ENCODE peak calls at places on chromosomes 6 and 20, in six cellular contexts. One of them, this sample, is unnamed. For H3K4me1, the result is how much of the 10 kb centered on the place peaks cover.

GRCh38 chr6:40436685-40437604 is 150.2 kb downstream of the LRFN2 start:
- DNase-seq in HCT116: no peak
- DNase-seq in IMR-90: no peak
- DNase-seq in GM23338: no peak
- DNase-seq in fibroblast of lung: no peak
- DNase-seq in right cardiac atrium: no peak
- DNase-seq in this sample: no peak

GRCh38 chr6:54892831-54893230 is 46.3 kb downstream of the FAM83B start:
- DNase-seq in HCT116: peak
- DNase-seq in fibroblast of lung: peak
- DNase-seq in right cardiac atrium: no peak
- DNase-seq in GM23338: no peak
- DNase-seq in IMR-90: peak
- DNase-seq in this sample: no peak

GRCh38 chr6:99393698-99394531 is at the start of gene COQ3:
- DNase-seq in HCT116: peak
- DNase-seq in GM23338: peak
- DNase-seq in fibroblast of lung: peak
- DNase-seq in IMR-90: peak
- DNase-seq in right cardiac atrium: peak
- DNase-seq in this sample: peak

GRCh38 chr6:102981631-102982030 is 1588.1 kb downstream of the GRIK2 start:
- DNase-seq in IMR-90: no peak
- DNase-seq in HCT116: no peak
- DNase-seq in right cardiac atrium: no peak
- DNase-seq in GM23338: no peak
- DNase-seq in fibroblast of lung: no peak
- DNase-seq in this sample: no peak

GRCh38 chr6:144418969-144419545 is 133.9 kb downstream of the UTRN start:
- DNase-seq in right cardiac atrium: no peak
- DNase-seq in IMR-90: no peak
- DNase-seq in GM23338: no peak
- DNase-seq in fibroblast of lung: no peak
- DNase-seq in HCT116: no peak
- DNase-seq in this sample: no peak

GRCh38 chr6:26155066-26155925 is 68.1 kb downstream of the HFE start:
- DNase-seq in HCT116: no peak
- DNase-seq in right cardiac atrium: peak
- DNase-seq in IMR-90: no peak
- DNase-seq in GM23338: peak
- DNase-seq in fibroblast of lung: peak
- DNase-seq in this sample: peak

GRCh38 chr20:51142448-51142847 is 119.5 kb upstream of the KCNG1 start:
- DNase-seq in right cardiac atrium: no peak
- DNase-seq in fibroblast of lung: no peak
- DNase-seq in IMR-90: no peak
- DNase-seq in HCT116: no peak
- DNase-seq in GM23338: no peak
- DNase-seq in this sample: no peak

GRCh38 chr6:153131037-153131981 is at the start of gene RGS17:
- DNase-seq in fibroblast of lung: peak
- DNase-seq in GM23338: peak
- DNase-seq in IMR-90: peak
- DNase-seq in HCT116: no peak
- DNase-seq in right cardiac atrium: peak
- DNase-seq in this sample: peak

GRCh38 chr6:63097222-63097621 is 114.0 kb upstream of the FKBP1C start:
- DNase-seq in right cardiac atrium: no peak
- DNase-seq in GM23338: no peak
- DNase-seq in HCT116: no peak
- DNase-seq in fibroblast of lung: no peak
- DNase-seq in IMR-90: no peak
- DNase-seq in this sample: no peak
- H3K4me1 ChIP-seq in right cardiac atrium: under half
- H3K4me1 ChIP-seq in GM23338: under half
- H3K4me1 ChIP-seq in HCT116: under half
- H3K4me1 ChIP-seq in fibroblast of lung: under half
- H3K4me1 ChIP-seq in IMR-90: under half
- H3K4me1 ChIP-seq in this sample: under half

GRCh38 chr6:135854799-135855198 is 3.3 kb downstream of the PDE7B start:
- DNase-seq in fibroblast of lung: no peak
- DNase-seq in GM23338: no peak
- DNase-seq in right cardiac atrium: no peak
- DNase-seq in IMR-90: no peak
- DNase-seq in HCT116: no peak
- DNase-seq in this sample: no peak
- H3K4me1 ChIP-seq in fibroblast of lung: under half
- H3K4me1 ChIP-seq in GM23338: under half
- H3K4me1 ChIP-seq in right cardiac atrium: under half
- H3K4me1 ChIP-seq in IMR-90: under half
- H3K4me1 ChIP-seq in HCT116: under half
- H3K4me1 ChIP-seq in this sample: under half

DNA sequence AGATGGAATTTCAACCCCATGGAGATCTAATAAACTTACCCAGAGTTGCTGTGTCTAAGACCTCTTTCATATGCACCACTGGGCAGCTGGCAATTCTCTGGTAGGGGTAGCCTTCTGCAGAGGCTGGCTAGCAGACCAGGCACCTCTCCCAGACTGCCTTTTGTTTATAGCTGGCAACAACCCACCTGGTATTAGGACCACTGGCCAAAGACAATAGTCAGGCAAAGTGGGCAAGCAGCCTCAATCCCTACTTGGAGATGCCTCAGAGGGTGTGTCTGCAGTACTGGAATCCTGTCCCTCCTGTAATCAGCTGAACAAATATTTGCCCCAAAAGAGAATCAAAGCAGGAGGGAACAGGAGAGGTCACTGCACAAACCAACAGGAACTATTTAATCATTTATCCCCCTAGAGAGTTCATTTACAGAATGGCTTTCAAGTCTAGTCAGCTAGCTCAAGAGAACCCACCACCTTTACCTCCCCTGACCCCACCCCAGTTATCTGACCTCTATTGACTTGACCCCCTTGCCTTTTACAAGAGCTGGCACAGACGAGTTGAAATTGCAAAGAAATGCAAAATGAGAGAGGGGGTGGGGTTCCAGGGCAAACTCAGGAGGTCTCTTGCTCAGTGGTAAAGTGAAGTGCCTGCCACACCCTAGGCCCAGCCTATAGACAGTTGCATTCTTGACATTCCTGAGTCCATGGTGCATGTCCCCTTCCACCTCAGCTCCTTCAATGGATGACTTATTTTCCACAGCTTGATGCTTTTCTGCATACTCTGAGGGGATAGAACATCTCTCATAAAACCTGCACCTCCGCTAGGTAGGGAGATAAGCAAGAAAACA is 2.8 kb downstream of the BCL2L1 start:
- DNase-seq in right cardiac atrium: no peak
- DNase-seq in IMR-90: no peak
- DNase-seq in fibroblast of lung: no peak
- DNase-seq in HCT116: no peak
- DNase-seq in GM23338: peak
- DNase-seq in this sample: peak
- H3K4me1 ChIP-seq in right cardiac atrium: under half
- H3K4me1 ChIP-seq in IMR-90: under half
- H3K4me1 ChIP-seq in fibroblast of lung: under half
- H3K4me1 ChIP-seq in HCT116: half or more
- H3K4me1 ChIP-seq in GM23338: half or more
- H3K4me1 ChIP-seq in this sample: under half

GRCh38 chr6:32971581-32972352 is 3.4 kb downstream of the BRD2 start:
- DNase-seq in HCT116: peak
- DNase-seq in fibroblast of lung: peak
- DNase-seq in IMR-90: peak
- DNase-seq in right cardiac atrium: peak
- DNase-seq in GM23338: peak
- DNase-seq in this sample: peak
- H3K4me1 ChIP-seq in HCT116: under half
- H3K4me1 ChIP-seq in fibroblast of lung: under half
- H3K4me1 ChIP-seq in IMR-90: under half
- H3K4me1 ChIP-seq in right cardiac atrium: under half
- H3K4me1 ChIP-seq in GM23338: under half
- H3K4me1 ChIP-seq in this sample: under half

DNA sequence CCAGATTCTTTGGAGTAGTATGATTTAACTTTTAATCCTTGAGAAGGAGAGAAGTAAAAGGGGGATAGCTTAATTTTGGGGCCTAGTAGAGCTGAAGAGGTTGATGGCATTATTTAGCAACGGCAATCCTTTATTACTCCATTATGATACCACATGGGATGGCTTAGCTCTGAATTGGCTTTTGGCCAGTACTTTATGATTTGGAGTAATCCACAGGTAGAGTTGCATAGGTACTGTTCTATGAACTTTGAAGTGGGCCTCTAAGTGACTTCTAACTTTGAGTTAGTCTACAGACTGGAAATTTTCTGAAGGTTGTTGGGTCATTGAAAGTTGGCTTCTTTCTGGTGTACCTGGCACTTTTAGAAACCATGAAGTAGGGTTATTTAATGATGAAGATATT is 11.6 kb downstream of the YWHAB start:
- DNase-seq in HCT116: no peak
- DNase-seq in IMR-90: no peak
- DNase-seq in fibroblast of lung: no peak
- DNase-seq in right cardiac atrium: no peak
- DNase-seq in GM23338: no peak
- DNase-seq in this sample: no peak
- H3K4me1 ChIP-seq in HCT116: under half
- H3K4me1 ChIP-seq in IMR-90: under half
- H3K4me1 ChIP-seq in fibroblast of lung: under half
- H3K4me1 ChIP-seq in right cardiac atrium: under half
- H3K4me1 ChIP-seq in GM23338: under half
- H3K4me1 ChIP-seq in this sample: under half

DNA sequence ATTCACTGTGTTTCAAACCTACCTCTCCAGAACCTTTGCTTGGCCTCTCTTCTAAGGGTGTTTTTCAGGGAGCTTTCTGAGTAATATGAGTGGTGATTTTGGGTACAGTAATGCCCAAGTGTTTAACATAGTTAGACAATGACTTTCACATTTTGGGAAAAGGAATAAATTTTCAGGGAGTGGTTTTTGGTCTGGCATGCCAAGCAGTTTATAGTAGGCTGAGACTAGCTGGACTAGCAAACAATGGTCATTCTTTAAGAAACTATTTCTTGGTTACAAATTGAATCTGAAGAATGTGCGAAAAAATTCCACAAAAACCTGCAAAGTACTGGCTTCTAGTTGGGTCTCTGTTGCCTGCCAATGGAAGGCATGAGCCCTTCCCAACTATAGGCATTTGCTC is 15.4 kb downstream of the FNDC1 start:
- DNase-seq in IMR-90: no peak
- DNase-seq in right cardiac atrium: no peak
- DNase-seq in fibroblast of lung: no peak
- DNase-seq in GM23338: no peak
- DNase-seq in HCT116: no peak
- DNase-seq in this sample: no peak
- H3K4me1 ChIP-seq in IMR-90: under half
- H3K4me1 ChIP-seq in right cardiac atrium: under half
- H3K4me1 ChIP-seq in fibroblast of lung: under half
- H3K4me1 ChIP-seq in GM23338: under half
- H3K4me1 ChIP-seq in HCT116: under half
- H3K4me1 ChIP-seq in this sample: under half

GRCh38 chr20:10635476-10636208 is 38.2 kb downstream of the JAG1 start:
- DNase-seq in GM23338: no peak
- DNase-seq in fibroblast of lung: no peak
- DNase-seq in right cardiac atrium: no peak
- DNase-seq in HCT116: no peak
- DNase-seq in IMR-90: no peak
- DNase-seq in this sample: no peak

GRCh38 chr20:10639051-10639761 is 34.6 kb downstream of the JAG1 start:
- DNase-seq in IMR-90: peak
- DNase-seq in GM23338: no peak
- DNase-seq in fibroblast of lung: peak
- DNase-seq in HCT116: no peak
- DNase-seq in right cardiac atrium: no peak
- DNase-seq in this sample: no peak

GRCh38 chr20:10636326-10636818 is 37.4 kb downstream of the JAG1 start:
- DNase-seq in IMR-90: peak
- DNase-seq in HCT116: no peak
- DNase-seq in GM23338: no peak
- DNase-seq in right cardiac atrium: no peak
- DNase-seq in fibroblast of lung: peak
- DNase-seq in this sample: no peak

GRCh38 chr20:10637563-10637962 is 36.2 kb downstream of the JAG1 start:
- DNase-seq in fibroblast of lung: peak
- DNase-seq in GM23338: peak
- DNase-seq in IMR-90: no peak
- DNase-seq in right cardiac atrium: no peak
- DNase-seq in HCT116: no peak
- DNase-seq in this sample: peak

DNA sequence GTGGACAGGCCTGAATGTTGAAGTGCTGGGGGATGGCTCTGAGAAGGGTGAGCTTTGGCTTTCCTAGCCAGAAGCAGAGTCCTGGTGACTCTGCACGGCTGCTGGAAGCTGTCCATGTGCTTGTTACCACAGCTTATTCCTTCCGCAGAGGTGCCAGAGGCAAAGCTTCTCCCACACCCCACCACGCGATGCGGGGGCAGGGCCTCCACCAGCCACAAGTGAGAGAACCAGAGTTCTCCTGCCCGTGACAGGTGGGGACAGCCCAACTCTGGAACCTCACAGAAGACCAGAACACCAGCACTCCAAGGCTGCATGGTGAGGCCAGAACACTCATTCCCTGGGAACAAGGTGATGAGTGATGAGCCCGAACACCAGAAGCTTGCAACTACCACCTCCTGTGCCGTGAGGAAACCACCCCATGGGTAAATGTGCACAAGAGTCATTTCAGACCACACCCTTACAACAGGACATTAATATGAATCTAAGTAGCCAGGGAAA is 36.7 kb downstream of the JAG1 start:
- DNase-seq in GM23338: no peak
- DNase-seq in HCT116: no peak
- DNase-seq in IMR-90: peak
- DNase-seq in right cardiac atrium: peak
- DNase-seq in fibroblast of lung: peak
- DNase-seq in this sample: no peak
- H3K4me1 ChIP-seq in GM23338: half or more
- H3K4me1 ChIP-seq in HCT116: under half
- H3K4me1 ChIP-seq in IMR-90: under half
- H3K4me1 ChIP-seq in right cardiac atrium: under half
- H3K4me1 ChIP-seq in fibroblast of lung: under half
- H3K4me1 ChIP-seq in this sample: under half

GRCh38 chr6:31713991-31714684 is 1.0 kb upstream of the LY6G6D start:
- DNase-seq in fibroblast of lung: no peak
- DNase-seq in HCT116: no peak
- DNase-seq in right cardiac atrium: no peak
- DNase-seq in IMR-90: no peak
- DNase-seq in GM23338: peak
- DNase-seq in this sample: peak

GRCh38 chr6:31713465-31713864 is 1.7 kb upstream of the LY6G6D start:
- DNase-seq in HCT116: no peak
- DNase-seq in IMR-90: no peak
- DNase-seq in GM23338: no peak
- DNase-seq in right cardiac atrium: no peak
- DNase-seq in fibroblast of lung: no peak
- DNase-seq in this sample: no peak

GRCh38 chr6:31712296-31712695 is 2.9 kb upstream of the LY6G6D start:
- DNase-seq in fibroblast of lung: no peak
- DNase-seq in HCT116: no peak
- DNase-seq in GM23338: no peak
- DNase-seq in right cardiac atrium: no peak
- DNase-seq in IMR-90: no peak
- DNase-seq in this sample: peak

GRCh38 chr6:31717499-31718222 is 2.5 kb downstream of the LY6G6D start:
- DNase-seq in right cardiac atrium: no peak
- DNase-seq in fibroblast of lung: no peak
- DNase-seq in HCT116: no peak
- DNase-seq in IMR-90: no peak
- DNase-seq in GM23338: peak
- DNase-seq in this sample: peak

GRCh38 chr6:31715022-31715683 is at the start of gene LY6G6D:
- DNase-seq in HCT116: no peak
- DNase-seq in fibroblast of lung: no peak
- DNase-seq in GM23338: peak
- DNase-seq in right cardiac atrium: no peak
- DNase-seq in IMR-90: no peak
- DNase-seq in this sample: peak
- H3K4me1 ChIP-seq in HCT116: under half
- H3K4me1 ChIP-seq in fibroblast of lung: under half
- H3K4me1 ChIP-seq in GM23338: under half
- H3K4me1 ChIP-seq in right cardiac atrium: under half
- H3K4me1 ChIP-seq in IMR-90: under half
- H3K4me1 ChIP-seq in this sample: under half